ENCODE peak calls at places on chromosomes 1 and 21, in six cellular contexts. One of them, this sample, is unnamed.

GRCh38 chr1:32246888-32247273 is at the start of gene FAM167B:
- DNase-seq in effector memory CD4-positive, alpha-beta T cell: no peak
- DNase-seq in right atrium auricular region: peak; percentile 71
- DNase-seq in tibial nerve: peak; percentile 40
- DNase-seq in left lung: no peak
- DNase-seq in heart left ventricle: no peak
- DNase-seq in this sample: peak; percentile 72

GRCh38 chr1:12454406-12455391 is 163.3 kb downstream of the DHRS3 start:
- DNase-seq in left lung: no peak
- DNase-seq in effector memory CD4-positive, alpha-beta T cell: no peak
- DNase-seq in heart left ventricle: no peak
- DNase-seq in tibial nerve: peak; percentile 69
- DNase-seq in right atrium auricular region: no peak
- DNase-seq in this sample: peak; percentile 80

GRCh38 chr1:226816585-226816984 is 53.8 kb upstream of the PSEN2 start:
- DNase-seq in tibial nerve: no peak
- DNase-seq in heart left ventricle: no peak
- DNase-seq in effector memory CD4-positive, alpha-beta T cell: no peak
- DNase-seq in left lung: no peak
- DNase-seq in right atrium auricular region: no peak
- DNase-seq in this sample: no peak

GRCh38 chr1:17573518-17574041 is 34.1 kb downstream of the ARHGEF10L start:
- DNase-seq in right atrium auricular region: no peak
- DNase-seq in tibial nerve: no peak
- DNase-seq in left lung: no peak
- DNase-seq in effector memory CD4-positive, alpha-beta T cell: no peak
- DNase-seq in heart left ventricle: no peak
- DNase-seq in this sample: no peak

GRCh38 chr1:37647281-37647680 is 12.6 kb upstream of the RSPO1 start:
- DNase-seq in right atrium auricular region: no peak
- DNase-seq in left lung: no peak
- DNase-seq in effector memory CD4-positive, alpha-beta T cell: no peak
- DNase-seq in heart left ventricle: no peak
- DNase-seq in tibial nerve: no peak
- DNase-seq in this sample: no peak

GRCh38 chr1:153783233-153784190 is 8.3 kb downstream of the SLC27A3 start:
- DNase-seq in heart left ventricle: peak; percentile 97
- DNase-seq in right atrium auricular region: peak; percentile 89
- DNase-seq in effector memory CD4-positive, alpha-beta T cell: peak; percentile 85
- DNase-seq in left lung: peak; percentile 98
- DNase-seq in tibial nerve: peak; percentile 83
- DNase-seq in this sample: peak; percentile 93

GRCh38 chr1:59880735-59881134 is 45.8 kb downstream of the CYP2J2 start:
- DNase-seq in heart left ventricle: no peak
- DNase-seq in right atrium auricular region: no peak
- DNase-seq in tibial nerve: no peak
- DNase-seq in effector memory CD4-positive, alpha-beta T cell: no peak
- DNase-seq in left lung: no peak
- DNase-seq in this sample: no peak

GRCh38 chr1:41045740-41046139 is 24.2 kb upstream of the SLFNL1 start:
- DNase-seq in left lung: no peak
- DNase-seq in effector memory CD4-positive, alpha-beta T cell: no peak
- DNase-seq in right atrium auricular region: peak; percentile 84
- DNase-seq in heart left ventricle: no peak
- DNase-seq in tibial nerve: peak; percentile 70
- DNase-seq in this sample: no peak

GRCh38 chr1:1610796-1611597 is 4.3 kb upstream of the MIB2 start:
- DNase-seq in heart left ventricle: no peak
- DNase-seq in tibial nerve: no peak
- DNase-seq in left lung: peak; percentile 32
- DNase-seq in right atrium auricular region: no peak
- DNase-seq in effector memory CD4-positive, alpha-beta T cell: no peak
- DNase-seq in this sample: no peak

GRCh38 chr1:99170516-99170915 is 93.8 kb upstream of the PLPPR4 start:
- DNase-seq in effector memory CD4-positive, alpha-beta T cell: no peak
- DNase-seq in tibial nerve: no peak
- DNase-seq in heart left ventricle: no peak
- DNase-seq in right atrium auricular region: no peak
- DNase-seq in left lung: no peak
- DNase-seq in this sample: no peak

GRCh38 chr21:38376235-38376634 is 119.4 kb downstream of the KCNJ15 start:
- DNase-seq in right atrium auricular region: peak; percentile 55
- DNase-seq in effector memory CD4-positive, alpha-beta T cell: no peak
- DNase-seq in left lung: peak; percentile 43
- DNase-seq in heart left ventricle: no peak
- DNase-seq in tibial nerve: no peak
- DNase-seq in this sample: no peak

GRCh38 chr1:15428815-15429435 is 9.3 kb upstream of the CTRC start:
- DNase-seq in effector memory CD4-positive, alpha-beta T cell: no peak
- DNase-seq in left lung: no peak
- DNase-seq in heart left ventricle: no peak
- DNase-seq in tibial nerve: no peak
- DNase-seq in right atrium auricular region: no peak
- DNase-seq in this sample: no peak

GRCh38 chr1:15390667-15391066 is 19.0 kb upstream of the EFHD2 start:
- DNase-seq in heart left ventricle: no peak
- DNase-seq in right atrium auricular region: no peak
- DNase-seq in effector memory CD4-positive, alpha-beta T cell: no peak
- DNase-seq in tibial nerve: no peak
- DNase-seq in left lung: no peak
- DNase-seq in this sample: no peak

GRCh38 chr1:223474804-223475203 is 81.6 kb downstream of the CCDC185 start:
- DNase-seq in left lung: no peak
- DNase-seq in effector memory CD4-positive, alpha-beta T cell: no peak
- DNase-seq in tibial nerve: no peak
- DNase-seq in right atrium auricular region: no peak
- DNase-seq in heart left ventricle: no peak
- DNase-seq in this sample: no peak

GRCh38 chr1:54803761-54804470 is 2.8 kb upstream of the TTC22 start:
- DNase-seq in tibial nerve: no peak
- DNase-seq in heart left ventricle: no peak
- DNase-seq in effector memory CD4-positive, alpha-beta T cell: no peak
- DNase-seq in left lung: no peak
- DNase-seq in right atrium auricular region: peak; percentile 66
- DNase-seq in this sample: peak; percentile 55
- H3K27ac ChIP-seq in tibial nerve: no peak overlapping the region
- H3K27ac ChIP-seq in heart left ventricle: no peak overlapping the region
- H3K27ac ChIP-seq in effector memory CD4-positive, alpha-beta T cell: no peak overlapping the region
- H3K27ac ChIP-seq in left lung: no peak overlapping the region
- H3K27ac ChIP-seq in right atrium auricular region: no peak overlapping the region
- H3K27ac ChIP-seq in this sample: no peak overlapping the region

GRCh38 chr1:110346690-110347089 is 7.5 kb downstream of the RBM15 start:
- DNase-seq in left lung: no peak
- DNase-seq in tibial nerve: no peak
- DNase-seq in effector memory CD4-positive, alpha-beta T cell: no peak
- DNase-seq in right atrium auricular region: no peak
- DNase-seq in heart left ventricle: no peak
- DNase-seq in this sample: no peak

GRCh38 chr1:110345480-110345879 is 6.3 kb downstream of the RBM15 start:
- DNase-seq in tibial nerve: no peak
- DNase-seq in left lung: no peak
- DNase-seq in right atrium auricular region: no peak
- DNase-seq in heart left ventricle: no peak
- DNase-seq in effector memory CD4-positive, alpha-beta T cell: no peak
- DNase-seq in this sample: no peak

GRCh38 chr1:110348050-110348449 is 8.9 kb downstream of the RBM15 start:
- DNase-seq in tibial nerve: no peak
- DNase-seq in right atrium auricular region: no peak
- DNase-seq in heart left ventricle: no peak
- DNase-seq in effector memory CD4-positive, alpha-beta T cell: no peak
- DNase-seq in left lung: no peak
- DNase-seq in this sample: no peak

GRCh38 chr1:110348771-110349170 is 9.6 kb downstream of the RBM15 start:
- DNase-seq in right atrium auricular region: no peak
- DNase-seq in left lung: no peak
- DNase-seq in tibial nerve: no peak
- DNase-seq in heart left ventricle: no peak
- DNase-seq in effector memory CD4-positive, alpha-beta T cell: no peak
- DNase-seq in this sample: no peak

DNA sequence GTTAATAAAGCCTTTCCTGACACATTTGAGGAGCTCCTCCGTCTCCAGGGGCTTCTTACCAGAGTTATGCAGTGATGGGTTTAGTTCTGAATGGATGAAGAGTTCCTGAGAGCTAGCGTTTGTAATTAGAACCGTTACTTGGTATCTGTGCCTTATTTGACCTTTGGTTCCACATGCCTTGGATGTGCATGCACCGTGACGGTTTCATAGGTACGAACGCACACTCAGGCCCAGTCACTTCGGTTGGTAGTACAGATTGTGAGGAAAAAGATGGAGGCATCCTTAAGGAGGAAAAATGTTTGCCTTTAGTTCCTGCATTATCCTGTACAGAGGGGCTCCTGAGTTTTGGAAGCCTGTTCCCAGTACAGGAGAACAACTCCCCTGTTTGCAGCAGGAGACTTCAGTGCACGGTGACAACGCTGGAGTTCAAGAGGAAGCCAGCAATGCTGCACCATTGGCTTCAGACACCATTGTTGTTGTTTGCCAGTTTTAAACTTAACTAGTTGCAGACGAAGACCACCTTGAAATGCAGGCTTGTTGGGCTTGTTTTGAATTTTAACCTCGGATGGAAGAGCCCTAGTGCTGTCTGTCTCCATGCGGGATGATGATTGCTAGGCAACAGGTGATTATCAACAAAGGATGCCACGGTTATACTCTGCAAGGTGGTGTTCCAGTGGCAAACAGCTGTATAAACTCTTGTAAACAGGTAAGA is 8.2 kb downstream of the RBM15 start:
- DNase-seq in tibial nerve: no peak
- DNase-seq in effector memory CD4-positive, alpha-beta T cell: no peak
- DNase-seq in heart left ventricle: no peak
- DNase-seq in right atrium auricular region: no peak
- DNase-seq in left lung: no peak
- DNase-seq in this sample: no peak
- H3K4me1 ChIP-seq in tibial nerve: peaks cover 57% of the 10 kb centered on the region
- H3K4me1 ChIP-seq in effector memory CD4-positive, alpha-beta T cell: peaks cover 22% of the 10 kb centered on the region
- H3K4me1 ChIP-seq in heart left ventricle: peaks cover 95% of the 10 kb centered on the region
- H3K4me1 ChIP-seq in right atrium auricular region: no peaks in the 10 kb centered on the region
- H3K4me1 ChIP-seq in left lung: peaks cover 94% of the 10 kb centered on the region
- H3K4me1 ChIP-seq in this sample: peaks cover 49% of the 10 kb centered on the region

DNA sequence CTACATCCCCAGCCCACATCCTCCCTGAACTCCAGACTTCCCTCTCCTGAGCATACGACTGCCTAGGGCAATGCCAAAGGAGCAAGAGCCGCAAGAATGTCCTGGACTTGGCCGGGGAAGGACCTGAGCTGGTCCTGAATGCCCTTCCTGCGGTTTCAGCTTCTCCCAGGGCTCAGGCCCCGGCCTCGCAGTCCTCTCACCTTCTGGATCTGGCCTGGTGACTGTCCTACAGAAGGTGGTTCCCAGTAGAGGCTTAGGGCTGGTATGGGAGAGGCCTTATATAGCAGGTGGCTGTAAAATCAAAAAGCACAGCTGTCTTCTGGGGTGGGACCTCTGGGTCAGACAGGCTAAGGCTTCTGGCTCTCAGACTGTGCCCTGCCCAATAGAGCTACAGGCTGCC is at the start of gene LYPD8:
- DNase-seq in tibial nerve: no peak
- DNase-seq in heart left ventricle: no peak
- DNase-seq in left lung: no peak
- DNase-seq in effector memory CD4-positive, alpha-beta T cell: no peak
- DNase-seq in right atrium auricular region: no peak
- DNase-seq in this sample: no peak
- H3K9me3 ChIP-seq in tibial nerve: no peaks in the 10 kb centered on the region
- H3K9me3 ChIP-seq in heart left ventricle: no peaks in the 10 kb centered on the region
- H3K9me3 ChIP-seq in left lung: no peaks in the 10 kb centered on the region
- H3K9me3 ChIP-seq in effector memory CD4-positive, alpha-beta T cell: no peaks in the 10 kb centered on the region
- H3K9me3 ChIP-seq in right atrium auricular region: no peaks in the 10 kb centered on the region
- H3K9me3 ChIP-seq in this sample: no peaks in the 10 kb centered on the region

GRCh38 chr1:50157306-50157705 is 48.6 kb downstream of the ELAVL4 start:
- DNase-seq in tibial nerve: no peak
- DNase-seq in effector memory CD4-positive, alpha-beta T cell: no peak
- DNase-seq in heart left ventricle: no peak
- DNase-seq in right atrium auricular region: no peak
- DNase-seq in left lung: no peak
- DNase-seq in this sample: no peak
- H3K27ac ChIP-seq in tibial nerve: no peak overlapping the region
- H3K27ac ChIP-seq in effector memory CD4-positive, alpha-beta T cell: no peak overlapping the region
- H3K27ac ChIP-seq in heart left ventricle: no peak overlapping the region
- H3K27ac ChIP-seq in right atrium auricular region: no peak overlapping the region
- H3K27ac ChIP-seq in left lung: no peak overlapping the region
- H3K27ac ChIP-seq in this sample: no peak overlapping the region

DNA sequence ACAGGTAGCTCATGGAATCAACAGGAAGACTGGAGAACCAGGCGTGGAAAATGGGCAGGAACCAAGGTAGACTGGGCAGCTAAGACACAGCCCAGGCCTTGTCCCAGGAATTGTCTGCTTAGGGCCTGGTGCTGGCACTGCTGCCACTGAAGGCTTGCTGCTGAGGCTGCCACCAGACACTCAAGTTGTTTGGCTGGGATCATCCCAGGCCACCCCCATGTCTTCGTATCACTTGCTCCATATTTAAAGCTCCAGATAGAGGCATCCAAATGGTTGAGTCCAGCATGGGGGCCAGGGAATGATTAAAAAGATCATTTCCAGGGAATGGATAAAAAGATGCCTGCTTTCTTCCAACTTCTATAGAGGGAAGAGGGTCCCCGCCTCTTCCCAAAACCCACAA is 107.4 kb upstream of the GADD45A start:
- DNase-seq in effector memory CD4-positive, alpha-beta T cell: no peak
- DNase-seq in heart left ventricle: no peak
- DNase-seq in right atrium auricular region: no peak
- DNase-seq in tibial nerve: no peak
- DNase-seq in left lung: no peak
- DNase-seq in this sample: no peak
- H3K4me1 ChIP-seq in effector memory CD4-positive, alpha-beta T cell: no peaks in the 10 kb centered on the region
- H3K4me1 ChIP-seq in heart left ventricle: peaks cover 13% of the 10 kb centered on the region
- H3K4me1 ChIP-seq in right atrium auricular region: no peaks in the 10 kb centered on the region
- H3K4me1 ChIP-seq in tibial nerve: no peaks in the 10 kb centered on the region
- H3K4me1 ChIP-seq in left lung: no peaks in the 10 kb centered on the region
- H3K4me1 ChIP-seq in this sample: peaks cover 15% of the 10 kb centered on the region